ENCODE peak calls at places on chromosome 4, in seven cellular contexts. E is IMR-90; P is GM23248; C is cardiac muscle cell; V is neural progenitor cell; H is effector memory CD4-positive, alpha-beta T cell; T is esophagus squamous epithelium. F is an unnamed sample. For H3K36me3 and H3K4me1, the result is how much of the 10 kb centered on the place peaks cover.

GRCh38 chr4:75995727-75996126 is 5.0 kb upstream of the SDAD1 start:
- DNase-seq in P (peak), V (peak), T (no peak), H (no peak), C (peak), E (peak), F (peak)

GRCh38 chr4:19721587-19721986 is 530.1 kb upstream of the SLIT2 start:
- DNase-seq in P (no peak), E (no peak), T (no peak), H (no peak), V (no peak), C (no peak), F (no peak)

GRCh38 chr4:4426511-4427477 is 39.9 kb downstream of the NSG1 start:
- DNase-seq in H (no peak), C (no peak), V (peak), P (no peak), E (no peak), T (no peak), F (no peak)

GRCh38 chr4:92100980-92101379 is 202.8 kb upstream of the GRID2 start:
- DNase-seq in T (no peak), C (peak), V (no peak), H (no peak), E (no peak), P (no peak), F (no peak)

GRCh38 chr4:102091656-102092055 is 253.6 kb downstream of the SLC39A8 start:
- DNase-seq in T (no peak), V (no peak), P (no peak), E (no peak), H (no peak), C (no peak), F (no peak)

GRCh38 chr4:147096667-147097604 is 151.3 kb upstream of the TTC29 start:
- DNase-seq in P (peak), H (no peak), E (peak), V (peak), T (no peak), C (peak), F (peak)

GRCh38 chr4:81436928-81437327 is 34.8 kb downstream of the RASGEF1B start:
- DNase-seq in P (no peak), E (no peak), H (no peak), T (no peak), C (no peak), V (no peak), F (no peak)

GRCh38 chr4:140755811-140756291 is 334 bp downstream of the TBC1D9 start:
- DNase-seq in H (no peak), T (no peak), P (peak), E (peak), V (peak), C (peak), F (peak)

GRCh38 chr4:30068234-30068633 is 651.9 kb upstream of the PCDH7 start:
- DNase-seq in P (peak), C (no peak), T (no peak), H (no peak), V (no peak), E (no peak), F (no peak)

GRCh38 chr4:140884431-140885058 is 128.4 kb upstream of the TBC1D9 start:
- DNase-seq in T (no peak), H (no peak), E (peak), P (peak), V (peak), C (peak), F (peak)

GRCh38 chr4:28886934-28887333 is 1833.2 kb upstream of the PCDH7 start:
- DNase-seq in V (no peak), P (peak), C (no peak), E (peak), T (no peak), H (no peak), F (no peak)

GRCh38 chr4:53671757-53672156 is 80.5 kb upstream of the LNX1 start:
- DNase-seq in C (no peak), H (no peak), P (no peak), E (no peak), V (no peak), T (no peak), F (no peak)

GRCh38 chr4:83231620-83232056 is 53.0 kb downstream of the COQ2 start:
- DNase-seq in E (no peak), T (no peak), P (peak), H (no peak), V (no peak), C (peak), F (no peak)

GRCh38 chr4:183860726-183861125 is 44.4 kb upstream of the STOX2 start:
- DNase-seq in E (no peak), T (no peak), V (peak), P (no peak), C (no peak), H (no peak), F (no peak)

GRCh38 chr4:87516683-87517082 is 12.5 kb downstream of the SPARCL1 start:
- DNase-seq in V (no peak), P (no peak), H (no peak), E (no peak), T (no peak), C (peak), F (no peak)

GRCh38 chr4:91243132-91243531 is 1060.6 kb upstream of the GRID2 start:
- DNase-seq in V (no peak), T (no peak), C (peak), E (no peak), H (no peak), P (no peak), F (no peak)

GRCh38 chr4:106303548-106303947 is 12.5 kb downstream of the TBCK start:
- DNase-seq in T (no peak), V (no peak), P (no peak), C (no peak), H (no peak), E (no peak), F (no peak)

GRCh38 chr4:7556558-7556957 is 121.8 kb upstream of the PSAPL1 start:
- DNase-seq in H (no peak), P (no peak), C (no peak), T (no peak), V (no peak), E (no peak), F (no peak)

GRCh38 chr4:173214661-173215060 is 46.0 kb downstream of the GALNT7 start:
- DNase-seq in H (no peak), T (no peak), V (no peak), C (peak), E (peak), P (no peak), F (no peak)

GRCh38 chr4:25448379-25449109 is 71.5 kb downstream of the ANAPC4 start:
- DNase-seq in P (peak), E (peak), V (peak), C (peak), T (no peak), H (no peak), F (peak)

GRCh38 chr4:80202784-80203553 is 5.7 kb downstream of the PRDM8 start:
- DNase-seq in C (peak), T (peak), E (peak), H (peak), V (peak), P (peak), F (no peak)

GRCh38 chr4:123568936-123569335 is 172.3 kb downstream of the SPRY1 start:
- DNase-seq in H (no peak), P (no peak), C (peak), V (no peak), E (no peak), T (no peak), F (no peak)

GRCh38 chr4:150561338-150561737 is 20.6 kb upstream of the MAB21L2 start:
- DNase-seq in T (no peak), C (no peak), V (no peak), P (no peak), E (no peak), H (no peak), F (no peak)

GRCh38 chr4:26701786-26702227 is 117.9 kb downstream of the TBC1D19 start:
- DNase-seq in V (no peak), T (no peak), H (no peak), P (peak), E (peak), C (no peak), F (no peak)

GRCh38 chr4:134045411-134045810 is 156.2 kb downstream of the PABPC4L start:
- DNase-seq in C (no peak), T (no peak), H (no peak), E (no peak), P (no peak), V (no peak), F (no peak)

GRCh38 chr4:68283714-68284113 is 38.2 kb upstream of the TMPRSS11B start:
- DNase-seq in C (no peak), H (no peak), E (no peak), V (no peak), T (no peak), P (no peak), F (no peak)

GRCh38 chr4:100826808-100827548 is 309.2 kb upstream of the EMCN start:
- DNase-seq in E (no peak), V (no peak), H (no peak), C (no peak), T (no peak), P (no peak), F (no peak)

GRCh38 chr4:142191901-142192300 is 555.5 kb downstream of the IL15 start:
- DNase-seq in V (no peak), E (no peak), T (no peak), H (no peak), C (no peak), P (peak), F (no peak)

GRCh38 chr4:82618321-82618720 is 56.5 kb upstream of the TMEM150C start:
- DNase-seq in E (peak), P (peak), T (no peak), V (no peak), C (peak), H (no peak), F (no peak)

GRCh38 chr4:161252520-161253141 is 911.2 kb downstream of the FSTL5 start:
- DNase-seq in C (peak), P (peak), H (no peak), E (peak), T (no peak), V (no peak), F (peak)

GRCh38 chr4:1297023-1297395 is 7.3 kb downstream of the MAEA start:
- DNase-seq in C (no peak), T (no peak), H (no peak), V (no peak), P (no peak), E (no peak), F (no peak)

GRCh38 chr4:1295405-1296055 is 5.8 kb downstream of the MAEA start:
- DNase-seq in E (no peak), T (no peak), C (no peak), H (no peak), P (no peak), V (no peak), F (no peak)

GRCh38 chr4:1294891-1295290 is 5.2 kb downstream of the MAEA start:
- DNase-seq in V (no peak), E (no peak), H (no peak), C (no peak), P (no peak), T (no peak), F (no peak)

GRCh38 chr4:1297456-1298325 is 8.0 kb downstream of the MAEA start:
- DNase-seq in P (no peak), T (no peak), E (no peak), H (peak), C (no peak), V (peak), F (no peak)

DNA sequence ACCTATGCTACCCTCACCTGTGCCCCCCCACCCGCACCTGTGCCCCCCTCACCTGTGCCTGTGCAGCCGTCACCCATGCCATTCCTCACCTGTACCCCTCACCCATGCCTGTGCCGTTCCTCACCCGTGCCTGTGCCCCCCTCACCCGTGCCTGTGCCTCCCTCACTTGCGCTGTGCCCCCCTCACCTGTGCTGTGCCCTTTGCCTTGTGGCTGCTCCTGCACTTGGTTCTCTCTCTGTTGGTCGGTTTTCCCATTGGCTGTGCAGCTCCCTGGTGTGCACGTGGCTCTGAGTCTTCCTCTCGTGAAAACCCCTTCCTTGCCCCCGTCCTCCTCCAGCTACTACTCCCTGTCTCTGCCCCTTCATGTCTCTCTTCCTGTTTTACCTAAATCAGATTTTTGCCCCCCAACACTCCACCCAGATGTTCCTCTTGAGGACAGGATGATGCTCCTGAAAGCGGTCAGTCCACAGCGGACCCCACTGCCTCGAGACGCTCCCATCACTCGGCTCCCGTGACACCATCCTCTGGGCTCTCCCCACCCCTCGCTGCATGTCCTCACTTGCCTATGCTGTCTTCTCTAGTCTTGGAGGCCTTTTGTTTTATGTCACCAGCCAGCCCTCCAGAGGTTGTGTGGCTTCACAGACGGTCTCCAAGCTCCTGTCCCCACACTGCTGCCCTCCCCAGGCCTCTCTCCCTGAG is 6.8 kb downstream of the MAEA start:
- DNase-seq in E (no peak), T (no peak), P (no peak), V (no peak), H (no peak), C (no peak), F (no peak)
- H3K36me3 ChIP-seq in E (under half), T (under half), P (under half), V (under half), H (under half), C (under half), F (under half)

DNA sequence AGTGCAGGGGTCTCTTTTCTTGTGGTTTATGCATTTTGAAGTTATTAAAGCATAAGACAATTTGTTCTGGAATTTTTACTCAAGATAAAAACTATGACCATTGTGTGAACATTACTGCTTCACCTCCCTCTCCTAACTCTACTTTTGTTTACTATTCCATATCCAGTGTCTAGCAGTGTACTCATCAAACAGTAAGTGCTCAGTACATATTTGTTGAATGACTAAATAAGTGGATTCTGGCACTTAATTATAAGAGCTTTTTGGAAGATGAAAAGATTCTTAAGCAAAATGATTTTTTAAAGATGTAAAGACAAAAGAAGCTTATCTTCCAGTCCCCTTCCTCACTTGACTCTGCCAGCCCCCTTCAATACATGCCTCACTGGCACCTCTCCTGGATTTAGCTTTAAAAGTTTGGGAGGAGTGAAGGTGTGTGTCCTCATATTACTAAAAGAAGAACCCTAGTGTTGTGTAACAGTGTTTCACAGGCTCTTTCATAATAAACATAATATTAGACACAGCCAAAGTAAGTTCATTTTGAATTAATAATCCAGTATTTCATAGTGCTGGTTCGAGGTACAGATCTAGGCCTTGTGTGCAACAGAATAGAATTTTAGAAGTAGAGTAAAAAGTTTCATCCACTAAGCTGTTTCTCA is 53.0 kb downstream of the GAB1 start:
- DNase-seq in V (no peak), H (no peak), C (no peak), E (peak), T (no peak), P (peak), F (no peak)
- H3K4me1 ChIP-seq in V (under half), H (under half), C (under half), E (under half), T (half or more), P (half or more), F (half or more)

GRCh38 chr4:956531-957230 is 16.7 kb downstream of the DGKQ start:
- DNase-seq in P (no peak), E (no peak), C (no peak), V (no peak), T (no peak), H (no peak), F (no peak)
- H3K36me3 ChIP-seq in P (under half), E (under half), C (under half), V (under half), T (under half), H (under half), F (under half)

DNA sequence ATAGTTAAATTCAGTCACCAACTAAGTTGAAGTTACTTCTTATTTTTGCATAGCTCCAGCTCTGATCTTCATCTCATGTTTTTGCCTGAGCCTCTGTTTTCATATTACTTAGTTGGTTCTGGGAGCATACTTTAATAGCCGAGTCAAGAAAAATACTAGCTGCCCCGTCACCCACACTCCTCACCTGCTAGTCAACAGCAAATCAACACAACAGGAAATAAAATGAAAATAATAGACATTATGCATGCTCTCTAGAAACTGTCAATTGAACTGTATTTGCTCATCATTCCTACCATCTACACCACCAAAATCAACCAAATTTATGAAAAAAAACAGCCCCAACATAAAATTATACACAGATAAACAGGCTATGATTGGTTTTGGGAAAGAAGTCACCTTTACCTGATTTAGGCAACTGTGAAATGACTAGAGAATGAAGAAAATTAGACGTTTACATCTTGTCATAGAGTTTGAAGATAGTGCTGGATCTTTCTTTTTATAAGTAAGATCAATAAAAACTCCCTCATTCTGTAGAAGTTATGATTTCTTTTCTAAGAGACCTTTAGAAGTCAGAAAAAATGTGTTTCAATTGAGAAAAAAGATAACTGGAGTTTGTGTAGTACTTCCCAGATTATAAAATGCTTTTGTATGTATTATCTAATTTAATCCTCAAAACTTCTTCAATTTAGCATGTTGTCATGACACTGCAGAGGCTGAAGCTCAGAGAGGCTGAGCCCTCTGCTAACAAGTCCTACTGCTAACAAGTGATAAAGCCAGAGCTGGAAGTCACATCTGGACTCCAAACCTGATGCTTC is 7.0 kb downstream of the ALB start:
- DNase-seq in T (no peak), H (no peak), C (no peak), E (no peak), V (no peak), P (no peak), F (no peak)
- H3K4me1 ChIP-seq in T (under half), H (under half), C (under half), E (under half), V (under half), P (under half), F (under half)